ENCODE peak calls at places on chromosomes 4 and X, in five cellular contexts. One of them, this sample, is unnamed.
A peak's percentile ranks its signal among the peaks of the same experiment; 100 is the strongest.

GRCh38 chr4:151486166-151486565 is 77.2 kb downstream of the FHIP1A start:
- DNase-seq in upper lobe of left lung: no peak
- DNase-seq in ovary: no peak
- DNase-seq in K562: no peak
- DNase-seq in transverse colon: no peak
- DNase-seq in this sample: no peak

GRCh38 chrX:73828080-73828720 is 265.2 kb downstream of the CHIC1 start:
- DNase-seq in transverse colon: no peak
- DNase-seq in ovary: no peak
- DNase-seq in upper lobe of left lung: no peak
- DNase-seq in K562: no peak
- DNase-seq in this sample: no peak

GRCh38 chr4:45741897-45742296 is 382.0 kb downstream of the GABRG1 start:
- DNase-seq in upper lobe of left lung: no peak
- DNase-seq in transverse colon: no peak
- DNase-seq in ovary: no peak
- DNase-seq in K562: no peak
- DNase-seq in this sample: no peak

GRCh38 chr4:162061214-162061613 is 102.6 kb downstream of the FSTL5 start:
- DNase-seq in upper lobe of left lung: no peak
- DNase-seq in K562: no peak
- DNase-seq in ovary: no peak
- DNase-seq in transverse colon: no peak
- DNase-seq in this sample: no peak

GRCh38 chrX:150547511-150548115 is 20.8 kb upstream of the MTM1 start:
- DNase-seq in upper lobe of left lung: peak; percentile 78
- DNase-seq in transverse colon: peak; percentile 68
- DNase-seq in ovary: peak; percentile 81
- DNase-seq in K562: peak; percentile 33
- DNase-seq in this sample: peak; percentile 92

GRCh38 chr4:170026253-170026991 is at the start of gene MFAP3L:
- DNase-seq in upper lobe of left lung: peak; percentile 91
- DNase-seq in ovary: peak; percentile 72
- DNase-seq in K562: peak; percentile 85
- DNase-seq in transverse colon: peak; percentile 91
- DNase-seq in this sample: no peak

GRCh38 chrX:134773041-134773440 is 114.8 kb upstream of the PLAC1 start:
- DNase-seq in transverse colon: no peak
- DNase-seq in ovary: no peak
- DNase-seq in upper lobe of left lung: no peak
- DNase-seq in K562: no peak
- DNase-seq in this sample: no peak

GRCh38 chr4:185597532-185598188 is 62.4 kb upstream of the PDLIM3 start:
- DNase-seq in K562: peak; percentile 78
- DNase-seq in transverse colon: peak; percentile 74
- DNase-seq in ovary: peak; percentile 71
- DNase-seq in upper lobe of left lung: peak; percentile 70
- DNase-seq in this sample: peak; percentile 95

GRCh38 chr4:123505077-123505456 is 108.5 kb downstream of the SPRY1 start:
- DNase-seq in ovary: no peak
- DNase-seq in K562: no peak
- DNase-seq in upper lobe of left lung: no peak
- DNase-seq in transverse colon: no peak
- DNase-seq in this sample: no peak

GRCh38 chr4:47101453-47101852 is 70.1 kb downstream of the GABRB1 start:
- DNase-seq in ovary: no peak
- DNase-seq in upper lobe of left lung: no peak
- DNase-seq in transverse colon: no peak
- DNase-seq in K562: no peak
- DNase-seq in this sample: no peak

GRCh38 chr4:2354760-2355159 is 63.7 kb downstream of the ZFYVE28 start:
- DNase-seq in transverse colon: peak; percentile 5
- DNase-seq in upper lobe of left lung: no peak
- DNase-seq in ovary: no peak
- DNase-seq in K562: no peak
- DNase-seq in this sample: no peak

GRCh38 chr4:20615492-20616136 is 84.6 kb upstream of the PACRGL start:
- DNase-seq in ovary: no peak
- DNase-seq in upper lobe of left lung: no peak
- DNase-seq in transverse colon: no peak
- DNase-seq in K562: no peak
- DNase-seq in this sample: no peak

GRCh38 chr4:145709843-145710242 is 29.9 kb downstream of the C4orf51 start:
- DNase-seq in transverse colon: no peak
- DNase-seq in K562: no peak
- DNase-seq in ovary: no peak
- DNase-seq in upper lobe of left lung: no peak
- DNase-seq in this sample: no peak

GRCh38 chr4:133146574-133147198 is 2.4 kb upstream of the PCDH10 start:
- DNase-seq in ovary: no peak
- DNase-seq in transverse colon: no peak
- DNase-seq in upper lobe of left lung: no peak
- DNase-seq in K562: peak; percentile 46
- DNase-seq in this sample: no peak

GRCh38 chr4:187474238-187474637 is 521.3 kb upstream of the ZFP42 start:
- DNase-seq in upper lobe of left lung: no peak
- DNase-seq in K562: no peak
- DNase-seq in ovary: no peak
- DNase-seq in transverse colon: no peak
- DNase-seq in this sample: no peak

GRCh38 chrX:21490341-21490740 is 116.1 kb downstream of the CNKSR2 start:
- DNase-seq in transverse colon: no peak
- DNase-seq in upper lobe of left lung: no peak
- DNase-seq in K562: no peak
- DNase-seq in ovary: no peak
- DNase-seq in this sample: no peak

GRCh38 chr4:184100297-184100885 is 117.3 kb downstream of the ENPP6 start:
- DNase-seq in transverse colon: peak; percentile 31
- DNase-seq in ovary: peak; percentile 20
- DNase-seq in upper lobe of left lung: no peak
- DNase-seq in K562: peak; percentile 57
- DNase-seq in this sample: no peak

GRCh38 chrX:19888419-19888879 is 1.0 kb upstream of the SH3KBP1 start:
- DNase-seq in upper lobe of left lung: no peak
- DNase-seq in ovary: peak; percentile 29
- DNase-seq in K562: peak; percentile 24
- DNase-seq in transverse colon: no peak
- DNase-seq in this sample: no peak

GRCh38 chrX:108036298-108036973 is 8.4 kb upstream of the VSIG1 start:
- DNase-seq in transverse colon: no peak
- DNase-seq in upper lobe of left lung: no peak
- DNase-seq in K562: peak; percentile 56
- DNase-seq in ovary: no peak
- DNase-seq in this sample: no peak

GRCh38 chrX:103608305-103608963 is 671 bp downstream of the TCEAL3 start:
- DNase-seq in K562: no peak
- DNase-seq in transverse colon: no peak
- DNase-seq in ovary: peak; percentile 45
- DNase-seq in upper lobe of left lung: peak; percentile 28
- DNase-seq in this sample: no peak

GRCh38 chr4:56158483-56158882 is 209.7 kb downstream of the CEP135 start:
- DNase-seq in transverse colon: peak; percentile 27
- DNase-seq in K562: no peak
- DNase-seq in upper lobe of left lung: no peak
- DNase-seq in ovary: no peak
- DNase-seq in this sample: no peak

GRCh38 chr4:118277243-118277642 is 75.6 kb downstream of the PRSS12 start:
- DNase-seq in transverse colon: no peak
- DNase-seq in upper lobe of left lung: no peak
- DNase-seq in K562: peak; percentile 5
- DNase-seq in ovary: no peak
- DNase-seq in this sample: no peak

GRCh38 chrX:135327299-135327698 is 18.0 kb downstream of the ETDC start:
- DNase-seq in K562: no peak
- DNase-seq in ovary: no peak
- DNase-seq in upper lobe of left lung: no peak
- DNase-seq in transverse colon: no peak
- DNase-seq in this sample: no peak

GRCh38 chrX:154368630-154369452 is 5.6 kb downstream of the FLNA start:
- DNase-seq in transverse colon: peak; percentile 75
- DNase-seq in K562: peak; percentile 94
- DNase-seq in upper lobe of left lung: peak; percentile 89
- DNase-seq in ovary: peak; percentile 83
- DNase-seq in this sample: peak; percentile 92

GRCh38 chrX:50814701-50815476 is 895 bp upstream of the SHROOM4 start:
- DNase-seq in K562: no peak
- DNase-seq in transverse colon: no peak
- DNase-seq in upper lobe of left lung: no peak
- DNase-seq in ovary: peak; percentile 6
- DNase-seq in this sample: no peak

GRCh38 chrX:130176354-130176776 is 4.6 kb downstream of the RAB33A start:
- DNase-seq in ovary: no peak
- DNase-seq in upper lobe of left lung: no peak
- DNase-seq in K562: no peak
- DNase-seq in transverse colon: peak; percentile 39
- DNase-seq in this sample: no peak

GRCh38 chr4:105674011-105674410 is 34.5 kb downstream of the INTS12 start:
- DNase-seq in K562: no peak
- DNase-seq in upper lobe of left lung: no peak
- DNase-seq in transverse colon: no peak
- DNase-seq in ovary: no peak
- DNase-seq in this sample: no peak

GRCh38 chrX:118698516-118699247 is 28.7 kb upstream of the IL13RA1 start:
- DNase-seq in upper lobe of left lung: no peak
- DNase-seq in ovary: no peak
- DNase-seq in K562: no peak
- DNase-seq in transverse colon: no peak
- DNase-seq in this sample: no peak

GRCh38 chr4:163697121-163697520 is 202.6 kb downstream of the TMA16 start:
- DNase-seq in transverse colon: no peak
- DNase-seq in ovary: no peak
- DNase-seq in upper lobe of left lung: no peak
- DNase-seq in K562: no peak
- DNase-seq in this sample: no peak

GRCh38 chr4:74545488-74545887 is 100.6 kb downstream of the AREG start:
- DNase-seq in transverse colon: no peak
- DNase-seq in ovary: no peak
- DNase-seq in upper lobe of left lung: peak; percentile 71
- DNase-seq in K562: no peak
- DNase-seq in this sample: no peak

GRCh38 chr4:110516106-110516922 is 40.4 kb downstream of the ENPEP start:
- DNase-seq in upper lobe of left lung: peak; percentile 83
- DNase-seq in K562: peak; percentile 67
- DNase-seq in transverse colon: peak; percentile 88
- DNase-seq in ovary: peak; percentile 66
- DNase-seq in this sample: no peak

GRCh38 chr4:146814736-146815135 is 130.9 kb downstream of the TTC29 start:
- DNase-seq in ovary: no peak
- DNase-seq in upper lobe of left lung: no peak
- DNase-seq in transverse colon: no peak
- DNase-seq in K562: no peak
- DNase-seq in this sample: no peak

GRCh38 chr4:82652062-82652461 is 90.3 kb upstream of the TMEM150C start:
- DNase-seq in transverse colon: no peak
- DNase-seq in upper lobe of left lung: no peak
- DNase-seq in K562: no peak
- DNase-seq in ovary: no peak
- DNase-seq in this sample: no peak

GRCh38 chr4:26953361-26953760 is 92.7 kb downstream of the STIM2 start:
- DNase-seq in ovary: no peak
- DNase-seq in K562: no peak
- DNase-seq in upper lobe of left lung: no peak
- DNase-seq in transverse colon: no peak
- DNase-seq in this sample: no peak
- TF ChIP-seq EP300 in ovary: no peak
- TF ChIP-seq EP300 in K562: no peak
- TF ChIP-seq EP300 in upper lobe of left lung: no peak
- TF ChIP-seq EP300 in transverse colon: no peak
- TF ChIP-seq EP300 in this sample: no peak

GRCh38 chr4:114752404-114752803 is 153.8 kb downstream of the UGT8 start:
- DNase-seq in K562: no peak
- DNase-seq in upper lobe of left lung: no peak
- DNase-seq in transverse colon: no peak
- DNase-seq in ovary: no peak
- DNase-seq in this sample: no peak
- TF ChIP-seq EP300 in K562: no peak
- TF ChIP-seq EP300 in upper lobe of left lung: no peak
- TF ChIP-seq EP300 in transverse colon: no peak
- TF ChIP-seq EP300 in ovary: no peak
- TF ChIP-seq EP300 in this sample: no peak

DNA sequence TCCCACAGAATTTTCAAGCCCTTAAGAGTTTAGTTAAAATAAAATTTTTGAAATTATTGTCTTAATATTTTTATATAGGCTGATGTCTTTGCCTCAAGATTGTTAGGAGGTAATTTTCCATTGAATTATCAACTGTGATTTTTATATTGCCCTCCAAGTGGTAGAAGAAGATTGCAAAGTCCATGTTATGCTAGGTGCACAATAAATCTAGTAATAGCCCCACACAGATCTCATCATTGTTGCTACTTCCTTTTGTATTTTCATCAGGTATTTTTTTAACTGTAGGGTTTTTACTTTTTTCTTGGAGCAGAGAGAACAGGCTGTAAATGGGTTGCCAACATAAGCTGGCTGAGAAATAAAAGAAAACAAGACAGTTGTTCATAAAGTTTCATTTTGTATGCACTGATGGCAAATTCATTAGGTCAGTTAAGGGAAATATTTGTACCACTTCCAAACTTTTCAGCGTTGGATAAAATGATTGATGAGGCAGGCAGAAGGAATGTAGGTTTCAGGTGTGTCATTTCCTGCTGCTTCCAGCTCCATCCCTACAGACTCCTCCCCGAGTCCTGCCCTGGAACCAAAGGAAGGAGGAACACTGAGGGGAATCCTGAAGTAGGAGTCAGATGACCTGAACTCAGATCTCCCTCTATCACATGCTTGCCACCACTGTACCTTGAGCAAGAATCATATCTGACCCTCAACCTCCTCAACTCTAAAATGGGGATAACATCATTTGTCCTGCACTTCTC is 105.5 kb downstream of the PRRG1 start:
- DNase-seq in upper lobe of left lung: no peak
- DNase-seq in transverse colon: peak; percentile 28
- DNase-seq in K562: no peak
- DNase-seq in ovary: no peak
- DNase-seq in this sample: no peak
- TF ChIP-seq EP300 in upper lobe of left lung: no peak
- TF ChIP-seq EP300 in transverse colon: no peak
- TF ChIP-seq EP300 in K562: no peak
- TF ChIP-seq EP300 in ovary: no peak
- TF ChIP-seq EP300 in this sample: no peak

GRCh38 chrX:1894656-1895055 is 279.8 kb downstream of the ASMT start:
- DNase-seq in ovary: no peak
- DNase-seq in K562: no peak
- DNase-seq in upper lobe of left lung: no peak
- DNase-seq in transverse colon: no peak
- DNase-seq in this sample: no peak
- TF ChIP-seq EP300 in ovary: no peak
- TF ChIP-seq EP300 in K562: no peak
- TF ChIP-seq EP300 in upper lobe of left lung: no peak
- TF ChIP-seq EP300 in transverse colon: no peak
- TF ChIP-seq EP300 in this sample: no peak

This sample was measured in esophagus muscularis mucosa.